ENCODE peak calls at places on chromosomes 2 and 18, in four cellular contexts. F, G, P and O are unnamed samples.

GRCh38 chr2:237939251-237939650 is 27.6 kb upstream of the UBE2F start:
- DNase-seq in F (no peak), G (no peak), P (no peak), O (no peak)

GRCh38 chr18:26422472-26423162 is 125.7 kb downstream of the KCTD1 start:
- DNase-seq in F (no peak), G (no peak), P (no peak), O (no peak)

GRCh38 chr2:144938308-144938709 is 418.4 kb upstream of the ZEB2 start:
- DNase-seq in F (peak), G (no peak), P (peak), O (no peak)

GRCh38 chr18:62637807-62638687 is 77.3 kb upstream of the PHLPP1 start:
- DNase-seq in F (peak), G (no peak), P (peak), O (peak)

GRCh38 chr2:39452396-39452795 is 15.3 kb upstream of the MAP4K3 start:
- DNase-seq in F (no peak), G (no peak), P (no peak), O (no peak)

GRCh38 chr2:227164745-227165350 is 424 bp downstream of the COL4A3 start:
- DNase-seq in F (no peak), G (no peak), P (no peak), O (no peak)

GRCh38 chr2:232970051-232970450 is 43.0 kb downstream of the NGEF start:
- DNase-seq in F (no peak), G (no peak), P (no peak), O (no peak)

GRCh38 chr2:98086491-98087446 is at the start of gene VWA3B:
- DNase-seq in F (peak), G (no peak), P (no peak), O (peak)

GRCh38 chr2:199011908-199012307 is 445.8 kb downstream of the SATB2 start:
- DNase-seq in F (no peak), G (no peak), P (no peak), O (no peak)

GRCh38 chr18:13240060-13240725 is 21.6 kb downstream of the LDLRAD4 start:
- DNase-seq in F (no peak), G (no peak), P (no peak), O (no peak)

GRCh38 chr2:165864353-165864752 is 70.3 kb upstream of the GALNT3 start:
- DNase-seq in F (no peak), G (no peak), P (no peak), O (no peak)

GRCh38 chr2:6914829-6915228 is 2.4 kb upstream of the RNF144A start:
- DNase-seq in F (no peak), G (no peak), P (no peak), O (peak)

GRCh38 chr2:165905854-165906253 is 47.7 kb downstream of the TTC21B start:
- DNase-seq in F (no peak), G (no peak), P (no peak), O (no peak)

DNA sequence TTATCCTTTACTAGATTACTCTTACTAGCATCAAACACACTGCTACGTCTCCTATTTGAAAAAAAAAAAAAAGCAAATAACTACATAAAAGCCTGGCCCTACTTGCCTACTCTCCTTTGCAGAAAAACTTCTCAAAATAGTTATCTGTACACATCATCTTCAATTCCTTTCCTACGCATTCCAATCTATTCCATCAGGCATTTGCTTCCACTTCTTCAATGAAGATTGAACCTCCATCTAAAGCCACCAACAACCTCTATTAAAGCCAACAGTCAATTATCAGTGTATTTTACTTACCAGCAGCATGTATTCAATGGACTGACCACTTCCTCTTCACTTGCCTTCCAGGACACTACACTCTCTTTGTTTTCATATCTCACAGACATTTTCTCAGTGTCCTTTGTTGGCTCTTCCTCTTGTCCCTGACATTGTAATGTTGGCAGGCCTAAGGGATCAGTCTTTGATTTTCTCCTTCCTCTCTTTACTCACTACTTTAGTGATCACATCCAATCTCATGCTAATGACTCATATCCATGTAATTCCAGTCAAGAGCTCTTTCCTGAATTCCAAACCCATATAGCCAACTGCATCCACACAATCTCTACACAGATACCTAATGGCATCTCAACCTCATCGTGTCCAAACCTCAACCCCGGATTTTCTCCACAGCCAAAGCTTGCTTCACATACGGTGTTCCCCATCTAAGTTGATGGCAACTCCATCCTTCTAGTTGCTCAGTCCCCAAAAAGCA is 131.3 kb downstream of the CCDC148 start:
- DNase-seq in F (no peak), G (no peak), P (peak), O (no peak)
- TF ChIP-seq JUND in F (no peak), G (no peak), P (no peak), O (no peak)

DNA sequence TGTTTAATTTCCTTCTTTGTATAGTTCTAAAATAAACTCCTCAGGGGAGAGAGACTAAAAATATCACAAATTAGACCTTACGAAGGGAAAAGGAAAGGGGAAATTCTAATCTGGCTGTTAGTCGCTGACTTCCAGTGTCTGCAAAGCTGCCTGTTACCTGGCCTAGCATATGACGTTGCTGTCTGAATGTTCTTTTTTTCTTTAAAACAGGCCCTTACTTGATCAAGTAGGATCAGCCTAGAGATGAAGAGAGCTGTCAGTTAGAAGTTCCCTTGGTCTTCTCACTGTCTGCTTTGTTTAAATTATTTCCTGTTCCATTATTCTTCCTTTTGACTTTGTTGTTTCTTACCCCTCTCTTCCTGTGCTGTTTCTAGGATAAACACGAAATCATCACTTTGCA is 11.2 kb downstream of the NCK2 start:
- DNase-seq in F (no peak), G (no peak), P (no peak), O (no peak)
- TF ChIP-seq JUND in F (no peak), G (no peak), P (no peak), O (no peak)

GRCh38 chr18:79064228-79064627 is 5.0 kb upstream of the ATP9B start:
- DNase-seq in F (no peak), G (no peak), P (no peak), O (no peak)

GRCh38 chr18:79059456-79059855 is 9.7 kb upstream of the ATP9B start:
- DNase-seq in F (no peak), G (no peak), P (no peak), O (no peak)

GRCh38 chr18:79065802-79066201 is 3.4 kb upstream of the ATP9B start:
- DNase-seq in F (no peak), G (no peak), P (no peak), O (no peak)

GRCh38 chr18:79058007-79058406 is 11.2 kb upstream of the ATP9B start:
- DNase-seq in F (no peak), G (no peak), P (no peak), O (no peak)

DNA sequence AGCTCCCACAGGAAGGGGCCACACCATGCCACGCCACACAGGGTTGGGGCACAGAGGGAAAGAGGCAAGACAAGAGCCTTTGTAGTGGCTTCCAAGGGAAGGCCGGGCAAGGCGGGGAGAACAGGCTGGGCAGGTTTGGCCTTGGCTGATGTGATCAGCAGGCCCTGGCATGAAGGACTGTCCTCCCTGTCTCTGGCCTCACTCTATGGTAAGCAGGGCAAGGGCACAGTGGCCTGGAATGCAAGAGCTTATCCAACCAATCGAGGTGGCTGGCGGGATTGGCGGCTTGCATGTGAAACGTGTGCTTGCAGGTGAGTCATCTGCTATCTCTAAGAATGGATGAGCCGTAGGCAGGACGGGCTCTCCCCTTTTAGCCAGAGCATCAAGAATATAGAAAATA is 6.4 kb upstream of the ATP9B start:
- DNase-seq in F (no peak), G (no peak), P (peak), O (peak)
- TF ChIP-seq JUND in F (no peak), G (no peak), P (no peak), O (peak)

GRCh38 chr2:74003494-74004211 is 18.9 kb downstream of the TET3 start:
- DNase-seq in F (peak), G (no peak), P (no peak), O (no peak)
- TF ChIP-seq JUND in F (peak), G (no peak), P (no peak), O (no peak)

GRCh38 chr2:29463181-29463900 is 348.1 kb downstream of the CLIP4 start:
- DNase-seq in F (no peak), G (no peak), P (no peak), O (no peak)
- TF ChIP-seq JUND in F (no peak), G (no peak), P (no peak), O (no peak)

GRCh38 chr18:56869189-56869777 is 218.1 kb downstream of the WDR7 start:
- DNase-seq in F (peak), G (peak), P (peak), O (peak)
- TF ChIP-seq JUND in F (no peak), G (no peak), P (no peak), O (no peak)

DNA sequence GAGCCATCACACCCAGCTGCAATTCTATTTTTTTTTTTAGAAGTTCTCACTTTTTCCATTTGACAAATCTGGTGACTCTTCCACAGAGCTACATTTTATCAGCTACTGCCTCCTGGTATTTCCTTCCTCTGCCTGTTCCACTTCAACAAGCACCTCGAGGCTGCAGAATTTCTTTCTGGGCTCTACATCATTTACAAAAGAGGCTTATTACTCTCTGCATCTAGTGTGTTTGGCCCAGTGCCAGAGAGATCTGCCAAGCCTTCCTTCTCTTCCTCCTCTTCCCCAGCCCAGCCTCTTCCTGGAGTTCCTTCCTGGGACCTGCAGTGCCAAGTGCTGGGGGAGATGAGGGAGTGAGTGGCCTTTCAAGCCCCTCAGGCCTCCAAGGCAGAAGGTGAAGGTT is 119.6 kb upstream of the ITGA6 start:
- DNase-seq in F (no peak), G (no peak), P (no peak), O (peak)
- TF ChIP-seq JUND in F (no peak), G (no peak), P (no peak), O (no peak)

GRCh38 chr2:31134450-31134849 is 3.8 kb downstream of the GALNT14 start:
- DNase-seq in F (no peak), G (no peak), P (no peak), O (no peak)

GRCh38 chr2:31138037-31138962 is at the start of gene GALNT14:
- DNase-seq in F (no peak), G (no peak), P (no peak), O (peak)

GRCh38 chr2:31137211-31138036 is 816 bp downstream of the GALNT14 start:
- DNase-seq in F (no peak), G (no peak), P (no peak), O (no peak)

GRCh38 chr2:31136000-31136399 is 2.2 kb downstream of the GALNT14 start:
- DNase-seq in F (no peak), G (no peak), P (no peak), O (no peak)

DNA sequence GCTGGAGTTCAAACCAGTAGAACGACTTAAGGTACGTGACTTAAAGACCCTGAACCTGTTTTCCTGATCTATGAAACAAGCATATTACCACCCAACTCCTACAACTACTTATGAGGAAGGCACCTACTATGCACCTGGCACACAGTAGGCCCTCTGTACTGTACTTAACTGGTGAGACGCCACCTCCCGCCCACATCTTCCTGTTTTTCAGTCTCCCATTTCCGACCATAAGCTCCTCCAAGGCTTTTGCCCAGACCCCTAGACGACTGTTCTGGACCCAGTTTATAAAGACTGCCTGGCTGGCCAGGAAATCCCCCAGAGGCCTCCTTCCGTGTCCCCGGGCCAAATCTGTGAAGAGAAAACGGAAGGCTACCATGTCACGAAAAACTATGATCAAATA is 1.5 kb downstream of the GALNT14 start:
- DNase-seq in F (no peak), G (no peak), P (no peak), O (no peak)
- TF ChIP-seq JUND in F (no peak), G (no peak), P (no peak), O (no peak)

DNA sequence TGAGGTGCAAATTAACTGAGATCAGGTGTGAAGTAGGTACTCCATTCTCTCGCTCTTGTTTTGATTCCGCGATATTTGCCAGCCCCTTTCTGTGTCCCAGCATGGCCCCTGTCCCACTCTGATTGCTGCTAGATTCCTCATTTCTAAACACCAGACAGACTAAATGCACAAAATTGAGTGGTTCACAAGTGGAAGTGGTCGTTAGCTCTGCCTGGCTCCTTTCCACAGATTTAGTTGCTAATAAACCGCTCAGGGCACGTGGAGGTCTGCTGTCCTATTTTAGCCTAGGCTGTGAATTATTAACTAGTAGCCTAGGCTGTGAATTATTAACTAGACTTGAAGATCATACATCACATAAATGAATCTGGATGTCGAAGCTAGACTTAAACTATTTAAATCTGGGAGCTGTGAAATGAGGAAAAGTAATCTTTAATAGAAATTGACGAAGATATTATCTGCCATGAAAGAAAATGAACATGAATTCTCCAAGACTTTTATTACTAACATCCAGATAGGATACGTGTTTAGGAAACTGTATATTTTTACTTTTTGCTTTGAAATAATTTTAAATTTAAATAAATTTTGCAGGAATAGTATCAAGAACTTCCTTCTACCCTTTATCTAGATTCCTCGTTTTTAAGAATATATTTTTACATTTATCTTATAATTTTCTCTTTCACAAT is 3.7 kb downstream of the IL1RL2 start:
- DNase-seq in F (no peak), G (no peak), P (peak), O (no peak)
- TF ChIP-seq JUND in F (no peak), G (no peak), P (no peak), O (no peak)

GRCh38 chr18:49616618-49617328 is 54.9 kb downstream of the LIPG start:
- DNase-seq in F (no peak), G (peak), P (no peak), O (no peak)

GRCh38 chr18:49619792-49620191 is 57.9 kb downstream of the LIPG start:
- DNase-seq in F (no peak), G (no peak), P (no peak), O (no peak)

GRCh38 chr18:49617329-49617695 is 55.5 kb downstream of the LIPG start:
- DNase-seq in F (no peak), G (no peak), P (no peak), O (no peak)

GRCh38 chr18:49618741-49619392 is 57.0 kb downstream of the LIPG start:
- DNase-seq in F (no peak), G (no peak), P (no peak), O (no peak)

GRCh38 chr18:49617846-49618245 is 56.0 kb downstream of the LIPG start:
- DNase-seq in F (no peak), G (no peak), P (no peak), O (no peak)
- TF ChIP-seq JUND in F (no peak), G (no peak), P (no peak), O (no peak)